ENCODE peak calls at places on chromosomes 2 and 18, in nine cellular contexts. Z is OCI-LY7; O is A549; T is PC-3; W is testis; F is sigmoid colon; A is CD8-positive, alpha-beta memory T cell; R is PC-9; H is MM.1S. B is an unnamed sample.

GRCh38 chr2:75309596-75310290 is 110.4 kb upstream of the TACR1 start:
- DNase-seq in Z (no peak), O (no peak), T (peak; percentile 64), W (no peak), F (no peak), A (no peak), R (no peak), H (no peak), B (peak; percentile 33)

GRCh38 chr18:62384610-62385097 is 59.5 kb downstream of the TNFRSF11A start:
- DNase-seq in Z (no peak), O (peak; percentile 25), T (peak; percentile 94), W (peak; percentile 18), F (no peak), A (no peak), R (no peak), H (no peak), B (no peak)

GRCh38 chr2:13601506-13601905 is 884.8 kb downstream of the TRIB2 start:
- DNase-seq in Z (no peak), O (no peak), T (no peak), W (no peak), F (no peak), A (no peak), R (no peak), H (no peak), B (no peak)

GRCh38 chr2:216596234-216596985 is 36.8 kb upstream of the IGFBP2 start:
- DNase-seq in Z (no peak), O (no peak), T (peak; percentile 25), W (no peak), F (no peak), A (no peak), R (no peak), H (no peak), B (peak; percentile 96)

GRCh38 chr2:165815742-165816141 is 21.7 kb upstream of the GALNT3 start:
- DNase-seq in Z (peak; percentile 29), O (no peak), T (no peak), W (no peak), F (no peak), A (no peak), R (no peak), H (no peak), B (no peak)

GRCh38 chr2:146982393-146982846 is 862.4 kb upstream of the ACVR2A start:
- DNase-seq in Z (no peak), O (no peak), T (no peak), W (no peak), F (peak; percentile 82), A (no peak), R (no peak), H (no peak), B (peak; percentile 83)

GRCh38 chr2:20381457-20381856 is 30.8 kb upstream of the PUM2 start:
- DNase-seq in Z (no peak), O (no peak), T (peak; percentile 12), W (peak; percentile 70), F (peak; percentile 74), A (no peak), R (peak; percentile 33), H (no peak), B (peak; percentile 57)

GRCh38 chr2:173151671-173152398 is 76.2 kb downstream of the MAP3K20 start:
- DNase-seq in Z (no peak), O (no peak), T (peak; percentile 94), W (no peak), F (no peak), A (no peak), R (peak; percentile 84), H (no peak), B (peak; percentile 69)

GRCh38 chr2:101837354-101837753 is 139.8 kb downstream of the MAP4K4 start:
- DNase-seq in Z (no peak), O (no peak), T (no peak), W (no peak), F (no peak), A (no peak), R (no peak), H (no peak), B (peak; percentile 53)

GRCh38 chr2:102155703-102156515 is 13.4 kb downstream of the IL1R1 start:
- DNase-seq in Z (no peak), O (no peak), T (no peak), W (no peak), F (peak; percentile 81), A (no peak), R (peak; percentile 96), H (no peak), B (peak; percentile 84)

GRCh38 chr2:46363535-46364170 is 66.4 kb downstream of the EPAS1 start:
- DNase-seq in Z (no peak), O (no peak), T (peak; percentile 50), W (no peak), F (no peak), A (no peak), R (peak; percentile 48), H (no peak), B (peak; percentile 57)

GRCh38 chr18:55502346-55502710 is 85.7 kb downstream of the TCF4 start:
- DNase-seq in Z (no peak), O (no peak), T (no peak), W (no peak), F (no peak), A (no peak), R (no peak), H (no peak), B (no peak)

GRCh38 chr2:4962419-4962818 is 729.8 kb upstream of the SOX11 start:
- DNase-seq in Z (no peak), O (no peak), T (no peak), W (no peak), F (no peak), A (no peak), R (no peak), H (no peak), B (no peak)

GRCh38 chr2:227163998-227164744 is at the start of the genes COL4A3 and COL4A4:
- DNase-seq in Z (no peak), O (peak; percentile 51), T (peak; percentile 49), W (peak; percentile 45), F (peak; percentile 67), A (no peak), R (no peak), H (peak; percentile 81), B (peak; percentile 59)

GRCh38 chr18:75127143-75128021 is 81.6 kb downstream of the PTGR3 start:
- DNase-seq in Z (no peak), O (no peak), T (peak; percentile 23), W (no peak), F (no peak), A (no peak), R (no peak), H (no peak), B (peak; percentile 5)

GRCh38 chr2:32289165-32290054 is 11.7 kb downstream of the YIPF4 start:
- DNase-seq in Z (no peak), O (no peak), T (peak; percentile 79), W (no peak), F (no peak), A (no peak), R (peak; percentile 80), H (no peak), B (peak; percentile 79)

GRCh38 chr2:46147626-46148368 is 149.4 kb upstream of the EPAS1 start:
- DNase-seq in Z (no peak), O (no peak), T (no peak), W (no peak), F (peak; percentile 30), A (no peak), R (no peak), H (no peak), B (no peak)

GRCh38 chr2:224278531-224278930 is 123.4 kb downstream of the FAM124B start:
- DNase-seq in Z (no peak), O (no peak), T (no peak), W (no peak), F (no peak), A (no peak), R (no peak), H (no peak), B (peak; percentile 48)

GRCh38 chr18:27865431-27865830 is 311.5 kb downstream of the CDH2 start:
- DNase-seq in Z (no peak), O (no peak), T (peak; percentile 19), W (no peak), F (no peak), A (no peak), R (no peak), H (no peak), B (no peak)

GRCh38 chr18:77098033-77098432 is 34.5 kb downstream of the MBP start:
- DNase-seq in Z (no peak), O (no peak), T (no peak), W (no peak), F (no peak), A (no peak), R (no peak), H (no peak), B (no peak)
- H3K4me3 ChIP-seq in Z (no peak overlapping the region), O (no peak overlapping the region), T (no peak overlapping the region), W (no peak overlapping the region), F (no peak overlapping the region), A (no peak overlapping the region), R (no peak overlapping the region), H (no peak overlapping the region), B (peak overlapping the region; percentile 54)

DNA sequence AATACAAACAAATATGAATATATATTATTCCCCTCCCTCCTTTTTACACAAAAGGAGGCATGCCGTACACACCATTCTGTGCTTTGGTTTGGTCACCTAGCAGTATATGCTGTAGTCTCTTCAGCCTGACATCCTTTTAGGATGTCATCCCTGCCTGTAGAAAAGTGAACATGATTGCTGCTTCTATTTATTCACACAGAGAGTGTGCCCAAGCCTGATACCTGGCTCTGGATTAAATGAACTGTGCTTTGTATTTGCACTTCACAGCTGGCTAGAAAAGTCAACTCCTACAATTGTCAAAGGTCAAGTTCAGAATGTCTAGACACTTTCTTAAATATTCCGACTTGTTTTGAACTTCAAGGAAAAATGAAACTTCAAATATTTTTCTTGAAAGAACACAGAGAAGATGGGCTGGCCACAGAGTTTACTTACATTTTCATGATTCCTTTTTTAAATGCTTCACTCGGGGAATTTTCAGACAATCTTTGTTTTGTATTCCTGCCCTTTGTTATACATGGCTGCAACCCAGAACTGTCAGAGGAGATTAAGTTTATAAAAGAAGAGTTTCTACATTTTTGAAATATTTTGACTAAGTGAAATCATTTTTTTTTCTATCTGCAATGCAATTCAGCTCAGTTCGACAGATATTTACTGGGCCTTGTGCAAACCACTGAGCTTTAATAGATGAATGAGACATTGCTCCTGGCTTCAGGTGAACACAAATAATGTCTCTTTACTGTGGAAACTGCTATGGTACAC is 33.4 kb downstream of the DAPL1 start:
- DNase-seq in Z (no peak), O (no peak), T (no peak), W (no peak), F (no peak), A (no peak), R (peak; percentile 37), H (no peak), B (peak; percentile 83)
- H3K4me1 ChIP-seq in Z (no peaks in the 10 kb centered on the region), O (peaks cover 9% of the 10 kb centered on the region), T (no peaks in the 10 kb centered on the region), W (peaks cover 14% of the 10 kb centered on the region), F (no peaks in the 10 kb centered on the region), A (no peaks in the 10 kb centered on the region), R (peaks cover 5% of the 10 kb centered on the region), H (no peaks in the 10 kb centered on the region), B (peaks cover 34% of the 10 kb centered on the region)

DNA sequence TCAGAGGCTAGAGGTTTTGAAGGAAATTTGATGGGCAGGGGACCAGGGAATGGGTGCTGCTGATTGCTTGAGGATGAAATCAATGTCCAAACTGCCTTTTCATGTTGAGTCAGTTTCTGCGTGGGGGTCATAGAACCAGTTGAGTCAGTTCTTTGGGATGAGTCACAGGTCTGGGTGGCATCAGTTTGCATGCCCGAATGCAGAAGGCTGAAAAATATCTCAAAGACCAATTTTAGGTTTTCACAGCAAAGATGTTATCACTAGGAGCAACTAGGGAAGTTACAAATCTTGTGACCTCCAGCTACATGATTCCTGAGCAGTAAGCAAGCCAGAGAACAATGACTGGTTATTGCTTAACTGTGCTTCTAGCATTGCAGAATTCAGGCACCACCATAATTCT is 1135.1 kb upstream of the CRIM1 start:
- DNase-seq in Z (no peak), O (no peak), T (peak; percentile 29), W (no peak), F (no peak), A (no peak), R (peak; percentile 38), H (no peak), B (no peak)
- H3K9me3 ChIP-seq in Z (no peaks in the 10 kb centered on the region), O (no peaks in the 10 kb centered on the region), T (peaks cover 9% of the 10 kb centered on the region), W (no peaks in the 10 kb centered on the region), F (no peaks in the 10 kb centered on the region), A (no peaks in the 10 kb centered on the region), R (peaks cover 9% of the 10 kb centered on the region), H (no peaks in the 10 kb centered on the region), B (peaks cover 9% of the 10 kb centered on the region)

GRCh38 chr2:68715353-68716041 is 19.1 kb upstream of the ARHGAP25 start:
- DNase-seq in Z (peak; percentile 87), O (peak; percentile 76), T (peak; percentile 86), W (peak; percentile 73), F (no peak), A (peak; percentile 38), R (no peak), H (peak; percentile 91), B (peak; percentile 55)
- H3K4me3 ChIP-seq in Z (peak overlapping the region; percentile 51), O (no peak overlapping the region), T (no peak overlapping the region), W (no peak overlapping the region), F (no peak overlapping the region), A (peak overlapping the region; percentile 38), R (no peak overlapping the region), H (peak overlapping the region; percentile 48), B (no peak overlapping the region)

B was measured in adipocyte.